ENCODE peak calls at places on chromosomes 12 and 14, in nine cellular contexts. One of them, this sample, is unnamed.

GRCh38 chr14:29584992-29585391 is 342.7 kb downstream of the PRKD1 start:
- DNase-seq in cardiac muscle cell: peak; percentile 83
- DNase-seq in fibroblast of lung: peak; percentile 93
- DNase-seq in right lobe of liver: peak; percentile 58
- DNase-seq in MM.1S: no peak
- DNase-seq in prostate gland: peak; percentile 14
- DNase-seq in heart left ventricle: peak; percentile 55
- DNase-seq in psoas muscle: peak; percentile 75
- DNase-seq in ovary: peak; percentile 22
- DNase-seq in this sample: peak; percentile 29

GRCh38 chr14:68316078-68316868 is 476.6 kb downstream of the ZFP36L1 start:
- DNase-seq in cardiac muscle cell: no peak
- DNase-seq in fibroblast of lung: no peak
- DNase-seq in right lobe of liver: no peak
- DNase-seq in MM.1S: no peak
- DNase-seq in prostate gland: no peak
- DNase-seq in heart left ventricle: no peak
- DNase-seq in psoas muscle: no peak
- DNase-seq in ovary: no peak
- DNase-seq in this sample: no peak

GRCh38 chr12:20549115-20549719 is 145.9 kb upstream of the SLCO1C1 start:
- DNase-seq in cardiac muscle cell: peak; percentile 45
- DNase-seq in fibroblast of lung: peak; percentile 68
- DNase-seq in right lobe of liver: no peak
- DNase-seq in MM.1S: peak; percentile 14
- DNase-seq in prostate gland: no peak
- DNase-seq in heart left ventricle: no peak
- DNase-seq in psoas muscle: no peak
- DNase-seq in ovary: no peak
- DNase-seq in this sample: no peak

GRCh38 chr12:75722714-75723200 is 211.3 kb upstream of the KRR1 start:
- DNase-seq in cardiac muscle cell: no peak
- DNase-seq in fibroblast of lung: peak; percentile 96
- DNase-seq in right lobe of liver: no peak
- DNase-seq in MM.1S: peak; percentile 61
- DNase-seq in prostate gland: peak; percentile 69
- DNase-seq in heart left ventricle: no peak
- DNase-seq in psoas muscle: no peak
- DNase-seq in ovary: no peak
- DNase-seq in this sample: no peak

GRCh38 chr14:72616294-72616693 is 277.6 kb downstream of the DPF3 start:
- DNase-seq in cardiac muscle cell: no peak
- DNase-seq in fibroblast of lung: peak; percentile 86
- DNase-seq in right lobe of liver: no peak
- DNase-seq in MM.1S: no peak
- DNase-seq in prostate gland: no peak
- DNase-seq in heart left ventricle: no peak
- DNase-seq in psoas muscle: no peak
- DNase-seq in ovary: no peak
- DNase-seq in this sample: no peak

GRCh38 chr12:43579240-43579639 is 27.2 kb upstream of the ADAMTS20 start:
- DNase-seq in cardiac muscle cell: no peak
- DNase-seq in fibroblast of lung: peak; percentile 18
- DNase-seq in right lobe of liver: no peak
- DNase-seq in MM.1S: no peak
- DNase-seq in prostate gland: no peak
- DNase-seq in heart left ventricle: no peak
- DNase-seq in psoas muscle: no peak
- DNase-seq in ovary: no peak
- DNase-seq in this sample: no peak

GRCh38 chr12:70317781-70318180 is 48.3 kb upstream of the KCNMB4 start:
- DNase-seq in cardiac muscle cell: no peak
- DNase-seq in fibroblast of lung: no peak
- DNase-seq in right lobe of liver: no peak
- DNase-seq in MM.1S: peak; percentile 73
- DNase-seq in prostate gland: no peak
- DNase-seq in heart left ventricle: no peak
- DNase-seq in psoas muscle: no peak
- DNase-seq in ovary: no peak
- DNase-seq in this sample: no peak

GRCh38 chr14:78446807-78447206 is 276.6 kb downstream of the NRXN3 start:
- DNase-seq in cardiac muscle cell: peak; percentile 73
- DNase-seq in fibroblast of lung: no peak
- DNase-seq in right lobe of liver: no peak
- DNase-seq in MM.1S: no peak
- DNase-seq in prostate gland: no peak
- DNase-seq in heart left ventricle: no peak
- DNase-seq in psoas muscle: no peak
- DNase-seq in ovary: no peak
- DNase-seq in this sample: no peak

GRCh38 chr14:104886690-104887622 is 21.9 kb downstream of the CEP170B start:
- DNase-seq in cardiac muscle cell: no peak
- DNase-seq in fibroblast of lung: no peak
- DNase-seq in right lobe of liver: peak; percentile 19
- DNase-seq in MM.1S: no peak
- DNase-seq in prostate gland: no peak
- DNase-seq in heart left ventricle: peak; percentile 64
- DNase-seq in psoas muscle: peak; percentile 51
- DNase-seq in ovary: peak; percentile 26
- DNase-seq in this sample: peak; percentile 15

GRCh38 chr14:90567991-90568390 is 171.2 kb downstream of the CALM1 start:
- DNase-seq in cardiac muscle cell: no peak
- DNase-seq in fibroblast of lung: no peak
- DNase-seq in right lobe of liver: no peak
- DNase-seq in MM.1S: no peak
- DNase-seq in prostate gland: no peak
- DNase-seq in heart left ventricle: no peak
- DNase-seq in psoas muscle: peak; percentile 43
- DNase-seq in ovary: no peak
- DNase-seq in this sample: no peak

GRCh38 chr14:49691031-49691430 is 1.9 kb upstream of the KLHDC1 start:
- DNase-seq in cardiac muscle cell: no peak
- DNase-seq in fibroblast of lung: no peak
- DNase-seq in right lobe of liver: no peak
- DNase-seq in MM.1S: no peak
- DNase-seq in prostate gland: no peak
- DNase-seq in heart left ventricle: no peak
- DNase-seq in psoas muscle: no peak
- DNase-seq in ovary: no peak
- DNase-seq in this sample: no peak

GRCh38 chr12:12810507-12811143 is 2.5 kb upstream of the DDX47 start:
- DNase-seq in cardiac muscle cell: no peak
- DNase-seq in fibroblast of lung: no peak
- DNase-seq in right lobe of liver: no peak
- DNase-seq in MM.1S: no peak
- DNase-seq in prostate gland: no peak
- DNase-seq in heart left ventricle: no peak
- DNase-seq in psoas muscle: no peak
- DNase-seq in ovary: no peak
- DNase-seq in this sample: no peak

GRCh38 chr12:101111441-101111840 is 98.6 kb downstream of the SLC5A8 start:
- DNase-seq in cardiac muscle cell: no peak
- DNase-seq in fibroblast of lung: no peak
- DNase-seq in right lobe of liver: no peak
- DNase-seq in MM.1S: no peak
- DNase-seq in prostate gland: no peak
- DNase-seq in heart left ventricle: no peak
- DNase-seq in psoas muscle: no peak
- DNase-seq in ovary: no peak
- DNase-seq in this sample: no peak

GRCh38 chr14:33676135-33676566 is 274.7 kb downstream of the EGLN3 start:
- DNase-seq in cardiac muscle cell: peak; percentile 62
- DNase-seq in fibroblast of lung: peak; percentile 54
- DNase-seq in right lobe of liver: peak; percentile 25
- DNase-seq in MM.1S: peak; percentile 56
- DNase-seq in prostate gland: peak; percentile 23
- DNase-seq in heart left ventricle: peak; percentile 54
- DNase-seq in psoas muscle: peak; percentile 63
- DNase-seq in ovary: no peak
- DNase-seq in this sample: peak; percentile 20

GRCh38 chr12:58174316-58174715 is 232.9 kb downstream of the ATP23 start:
- DNase-seq in cardiac muscle cell: no peak
- DNase-seq in fibroblast of lung: no peak
- DNase-seq in right lobe of liver: no peak
- DNase-seq in MM.1S: no peak
- DNase-seq in prostate gland: no peak
- DNase-seq in heart left ventricle: no peak
- DNase-seq in psoas muscle: no peak
- DNase-seq in ovary: no peak
- DNase-seq in this sample: no peak

GRCh38 chr12:26786491-26787124 is 46.4 kb downstream of the ITPR2 start:
- DNase-seq in cardiac muscle cell: no peak
- DNase-seq in fibroblast of lung: no peak
- DNase-seq in right lobe of liver: no peak
- DNase-seq in MM.1S: no peak
- DNase-seq in prostate gland: no peak
- DNase-seq in heart left ventricle: no peak
- DNase-seq in psoas muscle: no peak
- DNase-seq in ovary: no peak
- DNase-seq in this sample: no peak

GRCh38 chr14:32635103-32635719 is 303.5 kb upstream of the NPAS3 start:
- DNase-seq in cardiac muscle cell: no peak
- DNase-seq in fibroblast of lung: peak; percentile 84
- DNase-seq in right lobe of liver: no peak
- DNase-seq in MM.1S: no peak
- DNase-seq in prostate gland: no peak
- DNase-seq in heart left ventricle: no peak
- DNase-seq in psoas muscle: no peak
- DNase-seq in ovary: no peak
- DNase-seq in this sample: no peak

GRCh38 chr12:26198742-26199141 is 3.4 kb downstream of the SSPN start:
- DNase-seq in cardiac muscle cell: no peak
- DNase-seq in fibroblast of lung: peak; percentile 47
- DNase-seq in right lobe of liver: no peak
- DNase-seq in MM.1S: no peak
- DNase-seq in prostate gland: no peak
- DNase-seq in heart left ventricle: no peak
- DNase-seq in psoas muscle: peak; percentile 69
- DNase-seq in ovary: no peak
- DNase-seq in this sample: peak; percentile 29

GRCh38 chr12:16602412-16602811 is 3.5 kb downstream of the LMO3 start:
- DNase-seq in cardiac muscle cell: peak; percentile 10
- DNase-seq in fibroblast of lung: no peak
- DNase-seq in right lobe of liver: no peak
- DNase-seq in MM.1S: no peak
- DNase-seq in prostate gland: no peak
- DNase-seq in heart left ventricle: no peak
- DNase-seq in psoas muscle: no peak
- DNase-seq in ovary: no peak
- DNase-seq in this sample: no peak

GRCh38 chr12:123047289-123047688 is 66.8 kb downstream of the ARL6IP4 start:
- DNase-seq in cardiac muscle cell: no peak
- DNase-seq in fibroblast of lung: no peak
- DNase-seq in right lobe of liver: no peak
- DNase-seq in MM.1S: no peak
- DNase-seq in prostate gland: no peak
- DNase-seq in heart left ventricle: no peak
- DNase-seq in psoas muscle: no peak
- DNase-seq in ovary: no peak
- DNase-seq in this sample: no peak

GRCh38 chr12:81962126-81962856 is 203.1 kb upstream of the PPFIA2 start:
- DNase-seq in cardiac muscle cell: no peak
- DNase-seq in fibroblast of lung: no peak
- DNase-seq in right lobe of liver: no peak
- DNase-seq in MM.1S: no peak
- DNase-seq in prostate gland: no peak
- DNase-seq in heart left ventricle: no peak
- DNase-seq in psoas muscle: no peak
- DNase-seq in ovary: no peak
- DNase-seq in this sample: no peak
- H3K4me1 ChIP-seq in cardiac muscle cell: peaks cover 4% of the 10 kb centered on the region
- H3K4me1 ChIP-seq in fibroblast of lung: no peaks in the 10 kb centered on the region
- H3K4me1 ChIP-seq in right lobe of liver: no peaks in the 10 kb centered on the region
- H3K4me1 ChIP-seq in MM.1S: no peaks in the 10 kb centered on the region
- H3K4me1 ChIP-seq in prostate gland: no peaks in the 10 kb centered on the region
- H3K4me1 ChIP-seq in heart left ventricle: no peaks in the 10 kb centered on the region
- H3K4me1 ChIP-seq in psoas muscle: no peaks in the 10 kb centered on the region
- H3K4me1 ChIP-seq in ovary: no peaks in the 10 kb centered on the region
- H3K4me1 ChIP-seq in this sample: no peaks in the 10 kb centered on the region

DNA sequence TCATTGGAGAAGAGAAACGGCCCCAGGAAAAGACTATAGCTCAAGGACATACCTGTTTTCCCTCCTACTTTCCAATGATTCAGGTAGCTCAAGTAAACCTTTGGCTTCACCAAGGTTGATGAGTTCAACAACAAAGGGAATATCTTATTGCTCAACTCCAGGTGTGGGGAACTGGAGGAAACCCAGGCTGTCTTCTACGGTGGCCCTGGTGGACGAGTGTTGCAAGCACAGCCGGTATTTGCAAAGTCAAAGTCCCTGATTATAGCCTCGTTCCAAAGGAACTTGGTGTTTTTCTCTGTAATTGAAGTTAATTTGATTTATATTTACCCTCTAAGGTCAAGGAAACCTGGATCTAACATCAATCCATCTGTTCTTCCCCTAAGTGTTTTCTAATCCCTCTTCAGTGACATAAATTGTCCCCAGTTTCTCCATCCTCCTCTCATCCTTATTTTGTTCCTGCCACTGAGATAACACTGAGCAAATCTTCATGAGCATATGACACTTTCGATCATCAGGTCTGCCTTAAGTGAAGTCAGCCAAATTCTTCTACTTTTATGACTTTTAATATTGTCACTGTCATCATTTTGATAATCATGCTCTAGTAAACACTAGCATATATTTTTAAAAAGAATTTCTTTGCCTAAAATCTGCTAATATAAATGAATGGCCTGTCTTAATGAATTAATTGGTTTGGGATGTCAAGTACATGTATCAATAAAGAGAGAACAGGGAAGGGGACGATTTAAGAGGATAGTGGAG is 174.6 kb upstream of the TBX3 start:
- DNase-seq in cardiac muscle cell: no peak
- DNase-seq in fibroblast of lung: no peak
- DNase-seq in right lobe of liver: peak; percentile 38
- DNase-seq in MM.1S: no peak
- DNase-seq in prostate gland: no peak
- DNase-seq in heart left ventricle: no peak
- DNase-seq in psoas muscle: no peak
- DNase-seq in ovary: no peak
- DNase-seq in this sample: no peak
- TF ChIP-seq CTCF in cardiac muscle cell: peak; percentile 28
- TF ChIP-seq CTCF in fibroblast of lung: peak; percentile 11
- TF ChIP-seq CTCF in right lobe of liver: peak; percentile 37
- TF ChIP-seq CTCF in MM.1S: no peak
- TF ChIP-seq CTCF in prostate gland: no peak
- TF ChIP-seq CTCF in heart left ventricle: no peak
- TF ChIP-seq CTCF in psoas muscle: no peak
- TF ChIP-seq CTCF in ovary: no peak
- TF ChIP-seq CTCF in this sample: no peak

GRCh38 chr12:95335948-95336347 is 118.3 kb downstream of the VEZT start:
- DNase-seq in cardiac muscle cell: no peak
- DNase-seq in fibroblast of lung: peak; percentile 47
- DNase-seq in right lobe of liver: no peak
- DNase-seq in MM.1S: no peak
- DNase-seq in prostate gland: no peak
- DNase-seq in heart left ventricle: no peak
- DNase-seq in psoas muscle: no peak
- DNase-seq in ovary: no peak
- DNase-seq in this sample: no peak
- H3K27ac ChIP-seq in cardiac muscle cell: peak overlapping the region; percentile 95
- H3K27ac ChIP-seq in fibroblast of lung: peak overlapping the region; percentile 1
- H3K27ac ChIP-seq in right lobe of liver: no peak overlapping the region
- H3K27ac ChIP-seq in MM.1S: no peak overlapping the region
- H3K27ac ChIP-seq in prostate gland: peak overlapping the region; percentile 36
- H3K27ac ChIP-seq in heart left ventricle: peak overlapping the region; percentile 73
- H3K27ac ChIP-seq in psoas muscle: peak overlapping the region; percentile 39
- H3K27ac ChIP-seq in ovary: no peak overlapping the region
- H3K27ac ChIP-seq in this sample: peak overlapping the region; percentile 63

GRCh38 chr12:47751561-47751960 is 7.1 kb downstream of the RAPGEF3 start:
- DNase-seq in cardiac muscle cell: no peak
- DNase-seq in fibroblast of lung: no peak
- DNase-seq in right lobe of liver: no peak
- DNase-seq in MM.1S: no peak
- DNase-seq in prostate gland: no peak
- DNase-seq in heart left ventricle: no peak
- DNase-seq in psoas muscle: no peak
- DNase-seq in ovary: no peak
- DNase-seq in this sample: no peak
- H3K4me1 ChIP-seq in cardiac muscle cell: no peaks in the 10 kb centered on the region
- H3K4me1 ChIP-seq in fibroblast of lung: peaks cover 12% of the 10 kb centered on the region
- H3K4me1 ChIP-seq in right lobe of liver: no peaks in the 10 kb centered on the region
- H3K4me1 ChIP-seq in MM.1S: peaks cover 44% of the 10 kb centered on the region
- H3K4me1 ChIP-seq in prostate gland: peaks cover 24% of the 10 kb centered on the region
- H3K4me1 ChIP-seq in heart left ventricle: peaks cover 46% of the 10 kb centered on the region
- H3K4me1 ChIP-seq in psoas muscle: peaks cover 38% of the 10 kb centered on the region
- H3K4me1 ChIP-seq in ovary: peaks cover 15% of the 10 kb centered on the region
- H3K4me1 ChIP-seq in this sample: peaks cover 64% of the 10 kb centered on the region